ENCODE peak calls at places on chromosomes 16 and 17, in six cellular contexts. O is stimulated activated CD4-positive, alpha-beta T cell treated with anti-CD3 and anti-CD28 coated beads, Interleukin-15, amount 100 ng/mL, for 1 hour; N is cardiac fibroblast; W is NB4; T is lower leg skin; E is caudate nucleus. P is an unnamed sample.

GRCh38 chr16:86248325-86248905 is 261.9 kb upstream of the FOXF1 start:
- DNase-seq in O (no peak), N (no peak), W (no peak), T (no peak), E (no peak), P (no peak)

GRCh38 chr16:30185141-30185682 is 1.8 kb downstream of the CORO1A start:
- DNase-seq in O (no peak), N (no peak), W (no peak), T (no peak), E (no peak), P (no peak)

GRCh38 chr17:55458977-55459376 is 37.3 kb upstream of the MMD start:
- DNase-seq in O (peak; percentile 30), N (peak; percentile 31), W (no peak), T (no peak), E (no peak), P (no peak)

GRCh38 chr17:55990332-55991006 is 162.8 kb upstream of the ANKFN1 start:
- DNase-seq in O (no peak), N (no peak), W (no peak), T (no peak), E (no peak), P (no peak)

GRCh38 chr17:78113804-78114785 is 14.5 kb downstream of the TMC6 start:
- DNase-seq in O (no peak), N (no peak), W (peak; percentile 47), T (no peak), E (no peak), P (no peak)

GRCh38 chr17:5437721-5438317 is 1.1 kb downstream of the C1QBP start:
- DNase-seq in O (no peak), N (no peak), W (no peak), T (no peak), E (no peak), P (no peak)

GRCh38 chr17:17750881-17751280 is 69.6 kb downstream of the RAI1 start:
- DNase-seq in O (no peak), N (no peak), W (peak; percentile 85), T (no peak), E (no peak), P (no peak)

GRCh38 chr17:29039764-29040598 is 3.0 kb upstream of the PIPOX start:
- DNase-seq in O (no peak), N (peak; percentile 93), W (no peak), T (no peak), E (no peak), P (no peak)

GRCh38 chr16:75458029-75458428 is 6.5 kb downstream of the TMEM170A start:
- DNase-seq in O (no peak), N (no peak), W (no peak), T (no peak), E (no peak), P (no peak)

GRCh38 chr16:65201446-65202010 is 79.7 kb upstream of the CDH11 start:
- DNase-seq in O (no peak), N (no peak), W (no peak), T (no peak), E (no peak), P (no peak)

GRCh38 chr17:9330903-9331272 is 244.7 kb downstream of the STX8 start:
- DNase-seq in O (no peak), N (no peak), W (no peak), T (no peak), E (peak; percentile 23), P (no peak)

GRCh38 chr17:48578616-48579560 is 738 bp upstream of the HOXB4 start:
- DNase-seq in O (no peak), N (no peak), W (no peak), T (no peak), E (no peak), P (no peak)

GRCh38 chr17:63405741-63406261 is 40.3 kb downstream of the CYB561 start:
- DNase-seq in O (no peak), N (peak; percentile 84), W (peak; percentile 75), T (no peak), E (no peak), P (peak; percentile 80)

GRCh38 chr16:48318630-48319029 is 66.6 kb downstream of the SIAH1 start:
- DNase-seq in O (no peak), N (peak; percentile 73), W (peak; percentile 78), T (peak; percentile 22), E (no peak), P (no peak)

GRCh38 chr16:89378947-89379771 is 111.2 kb downstream of the ANKRD11 start:
- DNase-seq in O (no peak), N (no peak), W (no peak), T (no peak), E (no peak), P (no peak)

GRCh38 chr17:62965149-62965648 is 836 bp upstream of the TANC2 start:
- DNase-seq in O (no peak), N (no peak), W (peak; percentile 13), T (no peak), E (peak; percentile 3), P (no peak)

GRCh38 chr17:62187681-62188080 is 122.6 kb upstream of the MED13 start:
- DNase-seq in O (no peak), N (peak; percentile 35), W (no peak), T (no peak), E (no peak), P (no peak)

GRCh38 chr16:87129771-87130170 is 187.4 kb downstream of the C16orf95 start:
- DNase-seq in O (no peak), N (peak; percentile 57), W (peak; percentile 77), T (no peak), E (no peak), P (no peak)

GRCh38 chr17:56880571-56880970 is 33.3 kb downstream of the TRIM25 start:
- DNase-seq in O (no peak), N (no peak), W (no peak), T (no peak), E (no peak), P (no peak)

GRCh38 chr16:11218324-11218962 is 37.6 kb downstream of the SOCS1 start:
- DNase-seq in O (no peak), N (no peak), W (peak; percentile 44), T (no peak), E (no peak), P (peak; percentile 38)